ENCODE peak calls at places on chromosome 20, in eight cellular contexts. D is BE2C, Y is SK-N-SH, B is suprapubic skin, K is mucosa of descending colon, X is left lung, E is fibroblast of mammary gland, M is HCT116. O is an unnamed sample.

GRCh38 chr20:43545837-43546578 is 12.8 kb upstream of the SGK2 start:
- DNase-seq in D (no peak), Y (no peak), B (no peak), K (no peak), X (no peak), E (no peak), M (no peak), O (no peak)

GRCh38 chr20:51894201-51894600 is 91.9 kb upstream of the SALL4 start:
- DNase-seq in D (no peak), Y (no peak), B (no peak), K (peak; percentile 4), X (no peak), E (no peak), M (no peak), O (no peak)

GRCh38 chr20:57040924-57041323 is 225.5 kb downstream of the BMP7 start:
- DNase-seq in D (no peak), Y (no peak), B (no peak), K (peak; percentile 11), X (no peak), E (peak; percentile 63), M (no peak), O (no peak)

GRCh38 chr20:17681741-17682102 is 320 bp downstream of the RRBP1 start:
- DNase-seq in D (peak; percentile 25), Y (no peak), B (peak; percentile 76), K (no peak), X (no peak), E (no peak), M (no peak), O (no peak)

GRCh38 chr20:15937179-15937578 is 636.1 kb downstream of the KIF16B start:
- DNase-seq in D (no peak), Y (no peak), B (no peak), K (no peak), X (no peak), E (no peak), M (no peak), O (no peak)

GRCh38 chr20:38751360-38751976 is 3.2 kb downstream of the ACTR5 start:
- DNase-seq in D (no peak), Y (peak; percentile 60), B (no peak), K (peak; percentile 67), X (no peak), E (peak; percentile 49), M (peak; percentile 27), O (peak; percentile 55)

GRCh38 chr20:21661488-21662055 is 43.9 kb upstream of the PAX1 start:
- DNase-seq in D (no peak), Y (no peak), B (no peak), K (no peak), X (no peak), E (no peak), M (no peak), O (no peak)

GRCh38 chr20:2118783-2119182 is 17.2 kb downstream of the STK35 start:
- DNase-seq in D (no peak), Y (no peak), B (no peak), K (no peak), X (no peak), E (no peak), M (no peak), O (no peak)

DNA sequence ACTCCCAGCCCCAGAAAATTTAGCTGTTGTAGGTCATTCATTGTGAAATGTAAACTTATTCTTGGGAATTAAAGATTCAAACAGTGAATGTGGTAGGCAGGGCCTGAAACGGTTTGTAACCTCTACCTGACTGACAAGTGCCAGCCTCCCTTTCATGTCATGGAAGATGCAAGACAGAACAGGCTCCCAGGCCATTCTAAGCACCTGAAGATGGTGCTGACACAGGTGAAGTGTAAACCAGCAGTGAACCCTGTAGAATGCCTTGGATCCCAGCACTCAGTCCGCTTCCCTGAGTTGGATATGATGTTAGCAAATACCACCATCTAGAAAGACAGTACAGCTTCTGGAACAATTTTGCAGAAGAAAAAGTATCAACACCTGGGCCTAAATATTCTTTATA is 19.3 kb downstream of the CYP24A1 start:
- DNase-seq in D (no peak), Y (no peak), B (no peak), K (no peak), X (no peak), E (no peak), M (no peak), O (no peak)
- H3K4me3 ChIP-seq in D (no peak overlapping the region), Y (no peak overlapping the region), B (no peak overlapping the region), K (no peak overlapping the region), X (no peak overlapping the region), E (no peak overlapping the region), M (no peak overlapping the region), O (no peak overlapping the region)

DNA sequence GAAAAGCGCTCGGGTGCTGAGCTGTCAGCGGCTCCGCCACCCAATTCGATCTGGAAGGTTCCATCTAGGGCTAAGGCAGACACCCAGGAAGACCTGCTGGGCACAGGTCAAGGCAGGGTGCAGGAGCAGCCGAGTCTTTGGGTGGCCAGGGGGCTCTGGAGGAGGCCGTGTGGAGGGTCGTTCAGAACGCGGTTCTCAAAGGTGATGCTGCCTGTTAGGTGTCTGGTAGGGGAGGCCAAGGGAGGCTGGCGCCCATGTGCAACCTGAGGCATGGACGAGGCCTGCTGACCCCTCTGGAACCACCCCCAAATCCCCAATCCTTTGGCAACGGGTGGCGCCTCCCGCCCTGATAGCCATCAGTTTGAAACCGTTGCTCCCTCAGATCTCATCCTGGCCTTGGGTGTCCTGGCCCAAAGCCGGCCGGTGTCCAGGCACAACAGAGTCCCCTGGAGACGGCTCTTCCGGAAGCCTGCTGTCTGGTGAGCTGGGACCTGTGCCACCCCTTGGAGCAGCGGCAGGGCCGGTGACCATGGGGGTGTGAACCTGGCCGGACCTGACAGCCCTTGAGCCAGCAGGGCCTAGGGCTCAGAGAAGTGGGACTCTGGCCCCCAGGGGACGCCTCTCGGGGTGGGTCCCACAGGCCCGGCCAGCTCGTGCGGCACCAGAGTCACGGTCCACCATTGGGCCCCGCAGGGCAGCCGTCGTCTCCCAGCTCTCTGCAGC is 10.5 kb downstream of the SLC17A9 start:
- DNase-seq in D (no peak), Y (no peak), B (no peak), K (no peak), X (peak; percentile 71), E (no peak), M (no peak), O (no peak)
- H3K4me3 ChIP-seq in D (no peak overlapping the region), Y (no peak overlapping the region), B (no peak overlapping the region), K (no peak overlapping the region), X (no peak overlapping the region), E (no peak overlapping the region), M (no peak overlapping the region), O (no peak overlapping the region)

GRCh38 chr20:45470939-45471338 is 1.4 kb downstream of the WFDC2 start:
- DNase-seq in D (no peak), Y (no peak), B (no peak), K (no peak), X (no peak), E (peak; percentile 6), M (no peak), O (no peak)
- H3K4me3 ChIP-seq in D (peak overlapping the region; percentile 29), Y (peak overlapping the region; percentile 46), B (peak overlapping the region; percentile 57), K (no peak overlapping the region), X (peak overlapping the region; percentile 51), E (no peak overlapping the region), M (no peak overlapping the region), O (no peak overlapping the region)

DNA sequence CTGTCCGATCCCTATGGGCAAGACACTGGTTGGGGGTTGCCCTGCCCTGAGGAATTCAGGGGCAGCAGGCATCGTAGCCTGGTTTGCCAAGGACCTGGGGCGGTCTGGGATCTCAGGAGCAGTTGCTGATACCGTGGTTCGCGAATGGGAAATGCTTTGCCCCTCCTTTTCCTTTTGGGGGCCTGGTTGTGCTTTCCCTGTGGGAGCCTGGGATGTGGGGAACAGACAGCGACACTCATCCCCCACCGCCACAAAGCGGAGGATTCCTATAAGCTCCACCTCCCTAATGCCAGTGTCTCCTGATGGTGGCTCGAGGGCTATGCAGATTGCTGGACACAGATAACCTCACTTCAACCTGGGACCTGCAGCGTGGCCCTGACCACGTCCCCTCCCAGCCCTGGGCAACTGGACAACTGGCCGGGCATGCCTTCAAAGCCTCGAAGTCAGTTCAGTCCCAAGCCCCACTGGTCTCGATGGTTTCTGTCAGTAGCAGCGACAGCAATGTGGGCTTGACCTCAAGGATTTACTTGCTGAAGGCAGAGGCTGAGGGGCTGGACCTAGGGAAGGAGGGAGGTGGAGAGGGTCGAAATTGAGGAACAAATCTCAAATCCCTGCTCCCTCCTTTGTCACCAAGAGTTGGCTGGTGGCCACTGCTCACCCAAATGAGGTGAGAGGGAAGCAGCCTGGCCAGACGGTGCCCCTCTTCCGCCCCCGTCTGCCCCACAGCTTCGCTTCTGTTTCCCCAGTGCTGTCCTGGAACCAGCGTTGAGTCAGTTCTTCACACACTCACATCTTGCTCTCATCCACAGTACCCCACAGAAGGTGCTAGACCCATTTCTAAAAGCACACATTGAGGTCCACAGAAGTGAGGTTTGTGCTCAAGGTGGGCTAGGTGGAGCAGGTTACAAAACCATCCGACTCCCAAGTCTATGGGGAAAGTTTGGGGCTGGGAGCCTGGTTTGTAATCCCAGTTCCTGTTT is 3.5 kb downstream of the CEBPB start:
- DNase-seq in D (no peak), Y (no peak), B (no peak), K (no peak), X (no peak), E (peak; percentile 69), M (no peak), O (no peak)
- H3K4me3 ChIP-seq in D (peak overlapping the region; percentile 80), Y (peak overlapping the region; percentile 73), B (peak overlapping the region; percentile 75), K (no peak overlapping the region), X (peak overlapping the region; percentile 72), E (peak overlapping the region; percentile 95), M (no peak overlapping the region), O (no peak overlapping the region)

O was measured in Jurkat, Clone E6-1.